ENCODE peak calls at places on chromosomes 3 and 15, in nine cellular contexts. One of them, this sample, is unnamed.

GRCh38 chr15:39213385-39213840 is 367.5 kb upstream of the THBS1 start:
- DNase-seq in AG04449: peak; percentile 99
- DNase-seq in natural killer cell: no peak
- DNase-seq in BJ: no peak
- DNase-seq in heart left ventricle: peak; percentile 55
- DNase-seq in ovary: peak; percentile 26
- DNase-seq in lower leg skin: peak; percentile 85
- DNase-seq in HCT116: peak; percentile 84
- DNase-seq in astrocyte of the spinal cord: peak; percentile 98
- DNase-seq in this sample: no peak

GRCh38 chr15:75067123-75067854 is 43.9 kb downstream of the PPCDC start:
- DNase-seq in AG04449: no peak
- DNase-seq in natural killer cell: no peak
- DNase-seq in BJ: no peak
- DNase-seq in heart left ventricle: no peak
- DNase-seq in ovary: no peak
- DNase-seq in lower leg skin: peak; percentile 40
- DNase-seq in HCT116: peak; percentile 12
- DNase-seq in astrocyte of the spinal cord: peak; percentile 66
- DNase-seq in this sample: no peak

GRCh38 chr3:51353566-51354140 is 31.4 kb upstream of the MANF start:
- DNase-seq in AG04449: no peak
- DNase-seq in natural killer cell: no peak
- DNase-seq in BJ: no peak
- DNase-seq in heart left ventricle: no peak
- DNase-seq in ovary: no peak
- DNase-seq in lower leg skin: peak; percentile 36
- DNase-seq in HCT116: no peak
- DNase-seq in astrocyte of the spinal cord: no peak
- DNase-seq in this sample: no peak

GRCh38 chr3:21718943-21719591 is 31.9 kb downstream of the ZNF385D start:
- DNase-seq in AG04449: no peak
- DNase-seq in natural killer cell: no peak
- DNase-seq in BJ: no peak
- DNase-seq in heart left ventricle: no peak
- DNase-seq in ovary: no peak
- DNase-seq in lower leg skin: no peak
- DNase-seq in HCT116: no peak
- DNase-seq in astrocyte of the spinal cord: no peak
- DNase-seq in this sample: no peak

GRCh38 chr3:190586631-190587000 is 72.7 kb downstream of the IL1RAP start:
- DNase-seq in AG04449: no peak
- DNase-seq in natural killer cell: no peak
- DNase-seq in BJ: no peak
- DNase-seq in heart left ventricle: no peak
- DNase-seq in ovary: no peak
- DNase-seq in lower leg skin: no peak
- DNase-seq in HCT116: peak; percentile 52
- DNase-seq in astrocyte of the spinal cord: peak; percentile 60
- DNase-seq in this sample: peak; percentile 22

GRCh38 chr3:120497318-120497717 is 46.5 kb upstream of the FSTL1 start:
- DNase-seq in AG04449: peak; percentile 89
- DNase-seq in natural killer cell: no peak
- DNase-seq in BJ: peak; percentile 92
- DNase-seq in heart left ventricle: no peak
- DNase-seq in ovary: no peak
- DNase-seq in lower leg skin: no peak
- DNase-seq in HCT116: no peak
- DNase-seq in astrocyte of the spinal cord: peak; percentile 98
- DNase-seq in this sample: no peak

GRCh38 chr15:75712668-75713337 is at the start of gene CSPG4:
- DNase-seq in AG04449: no peak
- DNase-seq in natural killer cell: no peak
- DNase-seq in BJ: no peak
- DNase-seq in heart left ventricle: peak; percentile 84
- DNase-seq in ovary: peak; percentile 80
- DNase-seq in lower leg skin: no peak
- DNase-seq in HCT116: no peak
- DNase-seq in astrocyte of the spinal cord: peak; percentile 84
- DNase-seq in this sample: no peak

GRCh38 chr15:85000937-85001336 is 19.3 kb downstream of the PDE8A start:
- DNase-seq in AG04449: no peak
- DNase-seq in natural killer cell: no peak
- DNase-seq in BJ: no peak
- DNase-seq in heart left ventricle: no peak
- DNase-seq in ovary: no peak
- DNase-seq in lower leg skin: no peak
- DNase-seq in HCT116: no peak
- DNase-seq in astrocyte of the spinal cord: no peak
- DNase-seq in this sample: no peak

GRCh38 chr3:55795296-55795695 is 308.2 kb upstream of the WNT5A start:
- DNase-seq in AG04449: no peak
- DNase-seq in natural killer cell: no peak
- DNase-seq in BJ: no peak
- DNase-seq in heart left ventricle: no peak
- DNase-seq in ovary: no peak
- DNase-seq in lower leg skin: no peak
- DNase-seq in HCT116: no peak
- DNase-seq in astrocyte of the spinal cord: peak; percentile 1
- DNase-seq in this sample: no peak

GRCh38 chr3:72974956-72975355 is 21.7 kb upstream of the PPP4R2 start:
- DNase-seq in AG04449: no peak
- DNase-seq in natural killer cell: no peak
- DNase-seq in BJ: no peak
- DNase-seq in heart left ventricle: no peak
- DNase-seq in ovary: no peak
- DNase-seq in lower leg skin: no peak
- DNase-seq in HCT116: no peak
- DNase-seq in astrocyte of the spinal cord: no peak
- DNase-seq in this sample: no peak

GRCh38 chr3:72977463-72977862 is 19.1 kb upstream of the PPP4R2 start:
- DNase-seq in AG04449: no peak
- DNase-seq in natural killer cell: no peak
- DNase-seq in BJ: no peak
- DNase-seq in heart left ventricle: no peak
- DNase-seq in ovary: no peak
- DNase-seq in lower leg skin: no peak
- DNase-seq in HCT116: no peak
- DNase-seq in astrocyte of the spinal cord: no peak
- DNase-seq in this sample: no peak

GRCh38 chr3:72976182-72976825 is 20.3 kb upstream of the PPP4R2 start:
- DNase-seq in AG04449: no peak
- DNase-seq in natural killer cell: no peak
- DNase-seq in BJ: no peak
- DNase-seq in heart left ventricle: no peak
- DNase-seq in ovary: no peak
- DNase-seq in lower leg skin: no peak
- DNase-seq in HCT116: no peak
- DNase-seq in astrocyte of the spinal cord: no peak
- DNase-seq in this sample: no peak

GRCh38 chr3:72973786-72974185 is 22.8 kb upstream of the PPP4R2 start:
- DNase-seq in AG04449: no peak
- DNase-seq in natural killer cell: no peak
- DNase-seq in BJ: no peak
- DNase-seq in heart left ventricle: no peak
- DNase-seq in ovary: no peak
- DNase-seq in lower leg skin: no peak
- DNase-seq in HCT116: no peak
- DNase-seq in astrocyte of the spinal cord: no peak
- DNase-seq in this sample: no peak

DNA sequence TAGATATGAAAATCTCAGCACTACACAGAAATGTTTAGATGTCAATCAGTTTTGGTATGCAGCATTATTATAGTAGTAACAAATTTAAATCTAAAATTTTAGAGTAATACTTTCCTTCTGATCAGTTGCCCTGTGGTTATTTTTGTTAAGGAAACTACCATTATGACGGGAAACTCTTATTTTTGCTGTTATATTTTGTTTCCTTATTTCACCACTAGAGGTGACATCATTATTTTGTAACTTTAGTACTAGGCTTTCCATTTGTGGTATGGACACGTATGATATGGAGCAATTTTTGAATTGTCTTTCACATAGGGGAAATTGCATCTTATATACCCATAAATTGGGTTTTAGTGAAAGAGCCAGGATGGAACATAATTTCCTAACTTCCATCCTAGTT is 19.6 kb upstream of the PPP4R2 start:
- DNase-seq in AG04449: no peak
- DNase-seq in natural killer cell: no peak
- DNase-seq in BJ: no peak
- DNase-seq in heart left ventricle: no peak
- DNase-seq in ovary: no peak
- DNase-seq in lower leg skin: no peak
- DNase-seq in HCT116: no peak
- DNase-seq in astrocyte of the spinal cord: no peak
- DNase-seq in this sample: peak; percentile 28
- TF ChIP-seq CTCF in AG04449: no peak
- TF ChIP-seq CTCF in natural killer cell: no peak
- TF ChIP-seq CTCF in BJ: no peak
- TF ChIP-seq CTCF in heart left ventricle: peak; percentile 12
- TF ChIP-seq CTCF in ovary: no peak
- TF ChIP-seq CTCF in lower leg skin: no peak
- TF ChIP-seq CTCF in HCT116: peak; percentile 36
- TF ChIP-seq CTCF in astrocyte of the spinal cord: no peak
- TF ChIP-seq CTCF in this sample: no peak

DNA sequence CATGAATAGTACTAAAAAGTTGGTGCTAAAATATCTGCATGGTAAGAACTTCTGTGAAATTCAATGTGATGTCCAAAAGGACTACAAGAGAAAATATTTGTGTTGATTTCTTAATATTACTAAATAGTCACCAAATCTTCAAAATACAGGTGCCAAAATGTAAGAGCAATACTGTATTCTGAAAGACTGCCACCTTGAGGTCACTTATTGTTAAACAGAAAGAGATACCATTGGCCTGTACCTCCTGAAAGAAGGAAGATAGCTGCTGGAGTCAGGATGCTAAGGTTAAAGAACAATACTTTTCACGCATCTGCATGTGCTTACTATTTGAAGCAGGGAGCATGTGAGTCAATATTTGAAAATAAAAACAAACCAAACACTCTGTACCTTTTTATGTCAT is 72.0 kb upstream of the LSAMP start:
- DNase-seq in AG04449: no peak
- DNase-seq in natural killer cell: no peak
- DNase-seq in BJ: no peak
- DNase-seq in heart left ventricle: no peak
- DNase-seq in ovary: no peak
- DNase-seq in lower leg skin: no peak
- DNase-seq in HCT116: no peak
- DNase-seq in astrocyte of the spinal cord: peak; percentile 5
- DNase-seq in this sample: peak; percentile 8
- TF ChIP-seq CTCF in AG04449: no peak
- TF ChIP-seq CTCF in natural killer cell: no peak
- TF ChIP-seq CTCF in BJ: no peak
- TF ChIP-seq CTCF in heart left ventricle: peak; percentile 12
- TF ChIP-seq CTCF in ovary: no peak
- TF ChIP-seq CTCF in lower leg skin: no peak
- TF ChIP-seq CTCF in HCT116: peak; percentile 52
- TF ChIP-seq CTCF in astrocyte of the spinal cord: peak; percentile 33
- TF ChIP-seq CTCF in this sample: peak; percentile 19

GRCh38 chr3:178706411-178706810 is 170.2 kb downstream of the KCNMB2 start:
- DNase-seq in AG04449: no peak
- DNase-seq in natural killer cell: no peak
- DNase-seq in BJ: no peak
- DNase-seq in heart left ventricle: no peak
- DNase-seq in ovary: no peak
- DNase-seq in lower leg skin: no peak
- DNase-seq in HCT116: no peak
- DNase-seq in astrocyte of the spinal cord: no peak
- DNase-seq in this sample: no peak

GRCh38 chr3:178705925-178706324 is 169.7 kb downstream of the KCNMB2 start:
- DNase-seq in AG04449: no peak
- DNase-seq in natural killer cell: no peak
- DNase-seq in BJ: peak; percentile 78
- DNase-seq in heart left ventricle: no peak
- DNase-seq in ovary: no peak
- DNase-seq in lower leg skin: no peak
- DNase-seq in HCT116: no peak
- DNase-seq in astrocyte of the spinal cord: peak; percentile 53
- DNase-seq in this sample: no peak

GRCh38 chr3:178699364-178699763 is 163.1 kb downstream of the KCNMB2 start:
- DNase-seq in AG04449: no peak
- DNase-seq in natural killer cell: no peak
- DNase-seq in BJ: no peak
- DNase-seq in heart left ventricle: no peak
- DNase-seq in ovary: no peak
- DNase-seq in lower leg skin: no peak
- DNase-seq in HCT116: no peak
- DNase-seq in astrocyte of the spinal cord: no peak
- DNase-seq in this sample: no peak

GRCh38 chr3:178699810-178700209 is 163.6 kb downstream of the KCNMB2 start:
- DNase-seq in AG04449: no peak
- DNase-seq in natural killer cell: no peak
- DNase-seq in BJ: no peak
- DNase-seq in heart left ventricle: no peak
- DNase-seq in ovary: no peak
- DNase-seq in lower leg skin: no peak
- DNase-seq in HCT116: no peak
- DNase-seq in astrocyte of the spinal cord: peak; percentile 50
- DNase-seq in this sample: no peak

DNA sequence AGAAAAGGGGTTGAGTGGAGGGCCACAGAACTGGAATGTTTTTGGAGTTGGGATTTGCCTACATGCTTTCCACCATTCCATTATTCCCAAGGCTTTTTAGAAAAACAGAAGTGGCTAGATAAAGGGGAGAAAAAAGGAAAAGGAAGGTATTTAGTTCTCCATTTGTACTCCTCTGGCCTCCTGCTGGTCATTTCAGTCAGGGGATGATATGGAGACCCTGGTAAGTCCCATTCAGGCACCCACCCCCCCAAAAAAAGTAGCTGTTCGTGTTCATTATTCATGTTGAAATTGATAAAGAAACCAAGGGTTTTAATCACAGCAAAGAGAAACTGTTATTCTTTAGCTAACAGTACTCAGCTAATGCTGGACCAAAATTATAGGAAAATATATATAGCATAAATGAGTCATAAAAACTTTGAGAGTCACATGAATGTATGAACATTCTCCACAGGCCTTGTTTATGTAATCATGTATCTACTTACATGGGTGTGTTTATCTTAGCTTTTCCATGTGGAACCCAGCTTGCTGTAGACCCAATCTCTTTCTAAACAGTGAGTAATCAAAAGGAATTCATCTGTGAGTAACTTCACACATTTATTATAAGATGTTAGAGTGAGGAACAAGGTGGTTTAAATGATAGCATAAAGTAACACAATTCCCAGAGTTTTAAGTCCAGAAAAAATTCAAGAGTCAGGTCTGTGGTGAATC is 167.2 kb downstream of the KCNMB2 start:
- DNase-seq in AG04449: peak; percentile 54
- DNase-seq in natural killer cell: no peak
- DNase-seq in BJ: peak; percentile 78
- DNase-seq in heart left ventricle: no peak
- DNase-seq in ovary: no peak
- DNase-seq in lower leg skin: no peak
- DNase-seq in HCT116: no peak
- DNase-seq in astrocyte of the spinal cord: peak; percentile 85
- DNase-seq in this sample: no peak
- TF ChIP-seq CTCF in AG04449: no peak
- TF ChIP-seq CTCF in natural killer cell: no peak
- TF ChIP-seq CTCF in BJ: no peak
- TF ChIP-seq CTCF in heart left ventricle: no peak
- TF ChIP-seq CTCF in ovary: no peak
- TF ChIP-seq CTCF in lower leg skin: no peak
- TF ChIP-seq CTCF in HCT116: no peak
- TF ChIP-seq CTCF in astrocyte of the spinal cord: peak; percentile 24
- TF ChIP-seq CTCF in this sample: no peak

GRCh38 chr3:133987136-133987535 is 42.6 kb downstream of the SLCO2A1 start:
- DNase-seq in AG04449: no peak
- DNase-seq in natural killer cell: no peak
- DNase-seq in BJ: no peak
- DNase-seq in heart left ventricle: no peak
- DNase-seq in ovary: no peak
- DNase-seq in lower leg skin: peak; percentile 42
- DNase-seq in HCT116: no peak
- DNase-seq in astrocyte of the spinal cord: no peak
- DNase-seq in this sample: no peak
- TF ChIP-seq CTCF in AG04449: no peak
- TF ChIP-seq CTCF in natural killer cell: no peak
- TF ChIP-seq CTCF in BJ: no peak
- TF ChIP-seq CTCF in heart left ventricle: no peak
- TF ChIP-seq CTCF in ovary: no peak
- TF ChIP-seq CTCF in lower leg skin: no peak
- TF ChIP-seq CTCF in HCT116: no peak
- TF ChIP-seq CTCF in astrocyte of the spinal cord: no peak
- TF ChIP-seq CTCF in this sample: no peak